ENCODE peak calls at places on chromosomes 12 and 14, in four cellular contexts. Q is fibroblast of lung, M is GM12865, Z is heart right ventricle. E is an unnamed sample.

GRCh38 chr12:52517005-52517835 is 3.0 kb downstream of the KRT5 start:
- DNase-seq in Q (no peak), M (no peak), Z (no peak), E (no peak)

GRCh38 chr12:121953695-121954094 is 35.3 kb downstream of the CFAP251 start:
- DNase-seq in Q (no peak), M (no peak), Z (no peak), E (no peak)

GRCh38 chr14:98171654-98172053 is 1100.3 kb downstream of the BCL11B start:
- DNase-seq in Q (no peak), M (no peak), Z (no peak), E (no peak)

GRCh38 chr14:98368214-98368613 is 903.8 kb downstream of the BCL11B start:
- DNase-seq in Q (no peak), M (no peak), Z (no peak), E (no peak)

GRCh38 chr14:22626590-22626989 is 17.6 kb downstream of the OR6J1 start:
- DNase-seq in Q (no peak), M (no peak), Z (no peak), E (no peak)

GRCh38 chr12:57016348-57016747 is at the start of gene TAC3:
- DNase-seq in Q (no peak), M (no peak), Z (no peak), E (no peak)

GRCh38 chr14:65184032-65184764 is 81.9 kb upstream of the MAX start:
- DNase-seq in Q (no peak), M (peak; percentile 44), Z (no peak), E (peak; percentile 41)

GRCh38 chr12:81758421-81759214 is 532 bp downstream of the PPFIA2 start:
- DNase-seq in Q (peak; percentile 38), M (no peak), Z (peak; percentile 15), E (peak; percentile 13)

GRCh38 chr14:105863296-105864108 is 337.1 kb downstream of the TMEM121 start:
- DNase-seq in Q (no peak), M (peak; percentile 57), Z (peak; percentile 4), E (no peak)

DNA sequence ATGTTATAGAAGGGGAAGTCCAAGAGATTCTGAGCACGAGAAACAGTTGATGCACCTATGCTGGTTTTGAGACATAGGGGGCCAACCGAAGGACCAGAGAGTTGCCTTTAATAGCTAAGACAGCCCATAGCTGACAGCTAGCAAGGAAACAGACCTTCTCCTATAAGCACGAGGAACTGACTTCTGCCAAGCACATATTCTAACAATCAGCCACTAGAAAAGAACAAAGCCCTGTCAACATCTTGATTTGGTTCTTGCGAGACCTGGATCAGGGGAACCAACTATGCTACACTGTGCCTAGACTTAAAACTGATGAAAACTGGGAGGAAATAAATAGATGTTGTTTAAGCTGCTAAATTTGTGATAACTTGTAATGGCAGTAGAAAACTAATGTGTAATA is 785.6 kb downstream of the TMTC2 start:
- DNase-seq in Q (no peak), M (no peak), Z (no peak), E (no peak)
- H3K4me3 ChIP-seq in Q (no peak overlapping the region), M (no peak overlapping the region), Z (no peak overlapping the region), E (no peak overlapping the region)

DNA sequence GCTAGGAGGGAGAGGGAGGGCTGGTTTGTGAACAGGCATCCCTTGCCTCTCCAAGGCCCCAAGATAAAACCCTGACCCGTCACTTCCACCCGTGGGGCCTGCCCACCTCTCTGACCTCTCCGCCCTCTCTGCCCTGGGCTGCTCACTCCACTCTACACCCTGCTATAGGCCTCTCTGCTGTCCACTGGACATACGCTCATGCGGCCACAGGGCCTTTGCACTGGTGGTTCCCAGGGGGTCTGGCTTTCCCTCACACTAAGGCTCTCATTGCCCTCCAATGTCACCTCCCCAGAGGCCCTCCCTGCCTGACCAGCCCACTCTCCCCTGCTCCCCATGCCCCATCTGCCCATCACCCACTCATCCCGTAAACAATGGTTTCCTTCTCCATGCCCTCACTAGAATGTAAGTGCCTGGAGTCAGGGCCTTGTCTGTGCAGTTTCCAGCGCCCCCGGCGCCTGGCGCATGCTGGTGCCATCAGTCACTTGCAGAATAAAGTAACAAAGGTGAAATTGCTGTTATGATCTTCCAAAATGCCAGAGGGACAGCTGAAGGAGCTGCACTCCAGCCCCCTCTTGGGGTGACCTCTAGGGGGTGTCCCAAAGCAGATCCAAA is 73.6 kb downstream of the RFLNA start:
- DNase-seq in Q (no peak), M (no peak), Z (no peak), E (no peak)
- TF ChIP-seq CTCF in Q (no peak), M (no peak), Z (no peak), E (peak; percentile 19)

GRCh38 chr14:100654025-100654813 is 67.0 kb upstream of the BEGAIN start:
- DNase-seq in Q (no peak), M (peak; percentile 14), Z (no peak), E (no peak)
- H3K4me3 ChIP-seq in Q (no peak overlapping the region), M (no peak overlapping the region), Z (no peak overlapping the region), E (no peak overlapping the region)

GRCh38 chr14:74551001-74551400 is 57.4 kb downstream of the ISCA2 start:
- DNase-seq in Q (no peak), M (no peak), Z (no peak), E (no peak)

GRCh38 chr14:74548881-74549280 is 55.3 kb downstream of the ISCA2 start:
- DNase-seq in Q (peak; percentile 85), M (no peak), Z (peak; percentile 76), E (peak; percentile 33)

GRCh38 chr14:74550071-74550470 is 56.5 kb downstream of the ISCA2 start:
- DNase-seq in Q (no peak), M (no peak), Z (no peak), E (no peak)

GRCh38 chr14:74551431-74551830 is 57.9 kb downstream of the ISCA2 start:
- DNase-seq in Q (no peak), M (no peak), Z (no peak), E (no peak)

DNA sequence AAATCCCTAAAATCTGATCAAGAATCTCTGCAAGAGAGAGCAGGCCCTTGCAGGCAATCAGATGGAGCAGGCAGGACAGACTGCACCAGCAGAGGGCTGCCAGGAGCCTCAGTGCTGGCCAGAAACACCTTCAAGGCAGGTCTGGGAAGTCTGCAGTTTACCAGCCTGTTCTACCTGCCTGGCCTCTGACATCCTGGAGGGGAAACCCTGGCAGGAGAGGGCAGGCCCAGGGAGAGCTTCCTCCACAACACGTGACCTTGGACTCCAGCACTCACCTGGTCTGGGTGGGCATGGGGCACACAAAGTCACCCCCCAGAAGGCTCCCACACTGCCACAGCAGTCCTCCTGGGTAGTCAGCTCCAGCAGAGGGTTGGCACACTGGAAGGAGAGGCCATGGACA is 56.0 kb downstream of the ISCA2 start:
- DNase-seq in Q (peak; percentile 29), M (no peak), Z (no peak), E (no peak)
- TF ChIP-seq CTCF in Q (peak; percentile 51), M (no peak), Z (peak; percentile 17), E (peak; percentile 34)

GRCh38 chr12:100859063-100859627 is 64.6 kb downstream of the ANO4 start:
- DNase-seq in Q (no peak), M (no peak), Z (no peak), E (no peak)
- H3K4me3 ChIP-seq in Q (no peak overlapping the region), M (no peak overlapping the region), Z (no peak overlapping the region), E (no peak overlapping the region)

GRCh38 chr12:46945591-46945990 is 119.8 kb upstream of the SLC38A4 start:
- DNase-seq in Q (no peak), M (no peak), Z (no peak), E (no peak)

GRCh38 chr12:46946137-46946536 is 120.3 kb upstream of the SLC38A4 start:
- DNase-seq in Q (no peak), M (no peak), Z (no peak), E (no peak)

GRCh38 chr12:46942579-46942978 is 116.8 kb upstream of the SLC38A4 start:
- DNase-seq in Q (no peak), M (no peak), Z (no peak), E (peak; percentile 49)

GRCh38 chr12:46944771-46945170 is 119.0 kb upstream of the SLC38A4 start:
- DNase-seq in Q (no peak), M (no peak), Z (no peak), E (no peak)

DNA sequence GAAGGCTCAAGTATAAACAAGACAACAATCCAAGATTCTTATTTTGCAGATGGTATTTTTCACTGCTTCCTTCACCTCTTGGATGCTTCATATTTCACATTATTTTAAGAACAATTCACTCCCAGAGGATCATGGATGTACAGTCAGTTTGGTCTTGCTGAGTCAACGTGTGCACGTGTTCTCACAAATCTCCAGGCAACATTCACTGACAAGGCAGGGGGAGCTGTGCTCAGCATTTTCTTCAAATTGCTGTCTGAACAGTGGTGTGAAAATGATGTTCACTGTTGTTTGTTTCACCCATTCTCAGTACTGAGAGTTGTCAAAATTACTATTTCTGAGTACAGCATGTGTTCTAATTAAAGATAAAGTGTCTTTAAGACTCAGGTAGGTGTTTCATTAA is 118.3 kb upstream of the SLC38A4 start:
- DNase-seq in Q (peak; percentile 67), M (no peak), Z (no peak), E (peak; percentile 76)
- TF ChIP-seq CTCF in Q (peak; percentile 40), M (no peak), Z (peak; percentile 37), E (peak; percentile 51)

GRCh38 chr12:118358008-118358359 is 14.7 kb downstream of the TAOK3 start:
- DNase-seq in Q (no peak), M (no peak), Z (no peak), E (no peak)

GRCh38 chr12:118356809-118357326 is 15.8 kb downstream of the TAOK3 start:
- DNase-seq in Q (peak; percentile 90), M (peak; percentile 29), Z (no peak), E (peak; percentile 79)

GRCh38 chr12:118355838-118356237 is 16.9 kb downstream of the TAOK3 start:
- DNase-seq in Q (no peak), M (no peak), Z (no peak), E (no peak)

GRCh38 chr12:118358607-118359540 is 13.8 kb downstream of the TAOK3 start:
- DNase-seq in Q (no peak), M (peak; percentile 60), Z (no peak), E (no peak)

DNA sequence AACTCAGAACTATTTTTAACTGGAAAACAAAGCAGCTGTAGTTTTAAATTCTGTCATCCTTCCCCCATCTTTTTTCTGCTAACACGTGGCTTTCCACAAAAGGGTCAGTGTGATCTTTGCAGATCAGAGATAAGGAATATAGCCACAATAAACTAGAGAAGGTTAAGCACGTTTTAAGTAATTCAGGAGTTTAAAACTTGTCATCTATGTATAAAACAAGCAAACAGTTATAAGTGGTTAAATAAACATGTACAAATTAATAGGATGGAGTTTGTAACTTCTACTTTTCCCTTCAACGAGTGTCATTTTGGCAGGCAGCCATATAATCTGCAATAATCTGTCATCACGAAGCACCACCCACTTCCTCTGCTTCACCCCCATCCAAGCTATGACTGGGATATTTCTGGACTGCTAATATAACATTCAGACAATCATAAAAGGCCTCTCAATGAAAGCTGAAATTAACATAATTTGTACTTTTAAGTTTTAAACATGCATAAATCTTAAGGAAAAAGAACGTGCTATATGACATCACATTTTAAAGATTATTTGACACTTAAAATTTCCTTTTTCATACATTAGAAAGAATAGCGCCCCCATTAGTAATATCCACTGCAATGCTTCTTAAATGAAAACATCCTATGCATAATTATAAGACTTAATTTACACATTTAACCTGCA is 15.2 kb downstream of the TAOK3 start:
- DNase-seq in Q (peak; percentile 64), M (peak; percentile 86), Z (no peak), E (peak; percentile 74)
- H3K4me3 ChIP-seq in Q (peak overlapping the region; percentile 13), M (peak overlapping the region; percentile 91), Z (no peak overlapping the region), E (no peak overlapping the region)

DNA sequence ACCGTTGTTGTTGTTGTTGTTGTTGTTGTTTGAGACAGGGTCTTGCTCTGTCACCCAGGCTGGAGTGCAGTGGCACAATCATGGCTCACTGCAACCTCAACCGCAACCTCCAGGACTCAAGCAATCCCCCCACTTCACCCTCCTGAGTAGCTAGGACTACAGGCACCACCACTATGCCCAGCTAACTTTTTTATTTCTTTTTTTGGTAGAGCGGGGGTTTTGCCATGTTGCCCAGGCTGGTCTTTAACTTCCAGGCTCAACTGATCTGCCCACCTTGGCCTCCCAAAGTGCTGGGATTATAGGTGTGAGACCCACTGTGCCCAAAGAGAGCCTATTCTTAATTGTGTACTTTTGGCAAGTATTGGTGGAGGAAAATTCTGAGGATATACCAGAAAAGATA is 25.7 kb downstream of the MOK start:
- DNase-seq in Q (no peak), M (no peak), Z (no peak), E (no peak)
- TF ChIP-seq CTCF in Q (no peak), M (no peak), Z (no peak), E (no peak)

E was measured in fibroblast of the aortic adventitia.